ENCODE peak calls at places on chromosomes 5 and 9, in five cellular contexts. X is A673, G is AG09319, T is cardiac fibroblast, N is right lobe of liver. Y is an unnamed sample.
A peak's percentile ranks its signal among the peaks of the same experiment; 100 is the strongest.

GRCh38 chr9:121133104-121133816 is 58.5 kb downstream of the CNTRL start:
- DNase-seq in G (no peak), N (no peak), T (no peak), X (no peak), Y (peak; percentile 51)

GRCh38 chr9:125439434-125440272 is 178.0 kb downstream of the GAPVD1 start:
- DNase-seq in G (no peak), T (no peak), N (no peak), X (no peak), Y (no peak)

GRCh38 chr5:44266882-44267577 is 122.2 kb downstream of the FGF10 start:
- DNase-seq in T (no peak), N (no peak), X (no peak), G (no peak), Y (peak; percentile 15)

GRCh38 chr5:10854526-10855277 is 93.7 kb upstream of the DAP start:
- DNase-seq in N (no peak), G (no peak), X (no peak), T (no peak), Y (no peak)

GRCh38 chr5:41878598-41879305 is 8.5 kb upstream of the OXCT1 start:
- DNase-seq in G (no peak), N (no peak), T (no peak), X (no peak), Y (no peak)

GRCh38 chr5:57513785-57514184 is 31.2 kb upstream of the ACTBL2 start:
- DNase-seq in X (no peak), T (no peak), G (no peak), N (no peak), Y (no peak)

GRCh38 chr9:100011062-100011681 is 87.6 kb downstream of the ERP44 start:
- DNase-seq in T (peak; percentile 82), X (peak; percentile 70), N (no peak), G (peak; percentile 8), Y (no peak)

GRCh38 chr5:115573133-115573532 is 28.6 kb upstream of the FEM1C start:
- DNase-seq in T (peak; percentile 67), X (peak; percentile 19), G (no peak), N (no peak), Y (no peak)

GRCh38 chr9:36423196-36423595 is 23.1 kb upstream of the RNF38 start:
- DNase-seq in N (no peak), X (no peak), G (no peak), T (no peak), Y (no peak)

GRCh38 chr5:95941756-95942155 is 19.9 kb downstream of the ELL2 start:
- DNase-seq in G (no peak), X (no peak), T (peak; percentile 40), N (no peak), Y (no peak)

GRCh38 chr5:154478224-154478565 is at the start of gene HAND1:
- DNase-seq in G (no peak), N (no peak), X (peak; percentile 62), T (no peak), Y (peak; percentile 52)

GRCh38 chr9:121358747-121359146 is 11.3 kb downstream of the STOM start:
- DNase-seq in X (no peak), T (no peak), N (no peak), G (no peak), Y (no peak)

GRCh38 chr5:139574641-139575312 is 13.6 kb downstream of the UBE2D2 start:
- DNase-seq in G (no peak), X (peak; percentile 57), N (no peak), T (peak; percentile 59), Y (no peak)

GRCh38 chr5:163938595-163938994 is 433.2 kb downstream of the MAT2B start:
- DNase-seq in T (peak; percentile 62), N (peak; percentile 67), G (no peak), X (no peak), Y (no peak)

GRCh38 chr9:32811251-32811650 is 27.9 kb downstream of the TMEM215 start:
- DNase-seq in X (no peak), T (no peak), N (no peak), G (no peak), Y (no peak)

GRCh38 chr9:85377751-85378289 is 363.9 kb downstream of the AGTPBP1 start:
- DNase-seq in G (no peak), X (peak; percentile 60), T (no peak), N (no peak), Y (no peak)

GRCh38 chr5:90740244-90740799 is 181.7 kb downstream of the ADGRV1 start:
- DNase-seq in G (no peak), T (no peak), N (no peak), X (no peak), Y (no peak)

GRCh38 chr9:133794006-133794760 is 56.0 kb upstream of the SARDH start:
- DNase-seq in T (no peak), N (no peak), G (no peak), X (no peak), Y (no peak)

GRCh38 chr5:136528481-136528880 is 163.1 kb upstream of the TRPC7 start:
- DNase-seq in N (no peak), T (no peak), X (no peak), G (no peak), Y (no peak)

GRCh38 chr9:89863141-89863540 is 258.3 kb downstream of the GADD45G start:
- DNase-seq in N (no peak), G (no peak), X (no peak), T (no peak), Y (no peak)

GRCh38 chr9:81193362-81194339 is 495.7 kb downstream of the TLE1 start:
- DNase-seq in G (no peak), N (no peak), X (no peak), T (no peak), Y (no peak)

GRCh38 chr5:179821298-179822058 is 773 bp downstream of the SQSTM1 start:
- DNase-seq in T (peak; percentile 96), G (peak; percentile 83), X (peak; percentile 62), N (peak; percentile 97), Y (peak; percentile 99)
- TF ChIP-seq CTCF in T (peak; percentile 6), G (no peak), X (peak; percentile 9), N (no peak), Y (no peak)

GRCh38 chr9:21473236-21473635 is 8.9 kb downstream of the IFNE start:
- DNase-seq in N (no peak), T (no peak), X (no peak), G (no peak), Y (no peak)
- TF ChIP-seq CTCF in N (no peak), T (peak; percentile 16), X (no peak), G (no peak), Y (no peak)

GRCh38 chr9:98491778-98492177 is 217.0 kb downstream of the GABBR2 start:
- DNase-seq in X (no peak), G (no peak), T (peak; percentile 78), N (no peak), Y (no peak)

GRCh38 chr9:98484218-98484617 is 224.5 kb downstream of the GABBR2 start:
- DNase-seq in X (no peak), T (peak; percentile 62), N (no peak), G (no peak), Y (no peak)

GRCh38 chr9:98485706-98486105 is 223.0 kb downstream of the GABBR2 start:
- DNase-seq in N (no peak), X (no peak), G (no peak), T (no peak), Y (no peak)

GRCh38 chr9:98491231-98491651 is 217.5 kb downstream of the GABBR2 start:
- DNase-seq in X (no peak), G (no peak), T (no peak), N (no peak), Y (no peak)

DNA sequence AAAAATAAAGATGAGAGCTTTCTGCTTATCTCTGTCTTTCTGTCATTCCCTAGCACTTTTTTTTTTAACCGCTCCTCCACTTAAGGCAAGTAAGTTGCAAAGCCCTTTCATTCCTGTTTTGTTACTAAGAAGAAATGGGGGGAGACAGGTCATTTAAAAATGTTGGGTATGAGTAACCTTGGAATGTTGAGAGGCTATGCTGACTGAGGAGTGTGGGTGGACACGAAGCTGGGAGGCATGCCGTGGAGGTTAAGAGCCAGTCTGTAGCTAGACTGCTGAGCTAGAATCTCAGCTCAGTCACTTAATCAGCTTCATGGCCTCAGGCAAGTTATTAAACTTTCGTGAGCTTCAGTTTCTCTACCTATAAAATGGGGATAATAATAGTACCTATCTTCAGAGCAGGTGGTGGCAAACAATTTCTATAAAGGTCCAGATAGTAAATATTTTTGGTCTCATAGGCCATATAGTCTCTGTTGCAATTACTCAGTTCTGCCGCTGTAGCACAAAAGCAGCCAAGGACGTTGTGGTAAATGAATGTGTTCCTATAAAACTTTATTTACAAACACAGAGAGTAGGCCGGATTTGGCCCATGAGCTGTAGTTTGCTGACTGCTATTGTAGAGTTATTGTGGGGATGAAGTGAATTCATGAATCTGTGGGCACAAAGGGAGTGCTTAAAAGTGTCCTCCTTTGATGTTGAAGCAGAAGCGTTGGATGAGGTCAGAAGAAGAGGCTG is 220.0 kb downstream of the GABBR2 start:
- DNase-seq in X (no peak), G (peak; percentile 66), T (peak; percentile 93), N (no peak), Y (no peak)
- TF ChIP-seq CTCF in X (no peak), G (no peak), T (peak; percentile 21), N (no peak), Y (no peak)

GRCh38 chr5:158895573-158895972 is 204.1 kb downstream of the EBF1 start:
- DNase-seq in N (no peak), T (peak; percentile 39), G (no peak), X (no peak), Y (no peak)
- TF ChIP-seq CTCF in N (no peak), T (peak; percentile 16), G (peak; percentile 37), X (no peak), Y (no peak)

GRCh38 chr9:23123048-23123632 is 676.5 kb downstream of the DMRTA1 start:
- DNase-seq in G (no peak), X (peak; percentile 3), N (peak; percentile 24), T (peak; percentile 24), Y (no peak)
- TF ChIP-seq CTCF in G (peak; percentile 51), X (peak; percentile 46), N (peak; percentile 60), T (peak; percentile 38), Y (peak; percentile 42)

Y was measured in pancreas.